ENCODE peak calls at places on chromosomes 11 and 22, in six cellular contexts. T is cardiac muscle cell, A is dorsolateral prefrontal cortex, F is GM13976, E is AG10803, C is ovary. H is an unnamed sample.

GRCh38 chr11:23611726-23612125 is 751.5 kb upstream of the CCDC179 start:
- DNase-seq in E (no peak), F (no peak), C (no peak), T (no peak), A (no peak), H (no peak)

GRCh38 chr11:5452712-5453111 is 3.6 kb downstream of the OR51I2 start:
- DNase-seq in C (no peak), A (no peak), E (no peak), F (no peak), T (no peak), H (no peak)

GRCh38 chr11:83027794-83028193 is 43.9 kb downstream of the RAB30 start:
- DNase-seq in T (no peak), F (no peak), E (no peak), C (no peak), A (no peak), H (no peak)

GRCh38 chr22:33519140-33519973 is 400.9 kb downstream of the LARGE1 start:
- DNase-seq in A (peak), F (peak), E (peak), T (peak), C (peak), H (peak)

GRCh38 chr11:3159296-3160190 is 5.6 kb downstream of the OSBPL5 start:
- DNase-seq in E (no peak), C (peak), A (no peak), T (peak), F (no peak), H (no peak)

GRCh38 chr11:61477734-61478148 is 30.8 kb upstream of the LRRC10B start:
- DNase-seq in F (peak), E (no peak), A (peak), C (peak), T (peak), H (peak)

GRCh38 chr11:33699515-33700424 is 856 bp downstream of the C11orf91 start:
- DNase-seq in C (peak), A (no peak), F (no peak), T (no peak), E (no peak), H (no peak)

GRCh38 chr11:69284081-69284511 is 9.9 kb upstream of the MYEOV start:
- DNase-seq in F (no peak), T (no peak), C (no peak), A (no peak), E (no peak), H (no peak)

GRCh38 chr11:32385998-32386397 is 49.3 kb downstream of the WT1 start:
- DNase-seq in A (no peak), T (peak), F (no peak), C (no peak), E (peak), H (peak)
- TF ChIP-seq CTCF in A (no peak), T (peak), F (no peak), C (no peak), E (peak), H (no peak)

DNA sequence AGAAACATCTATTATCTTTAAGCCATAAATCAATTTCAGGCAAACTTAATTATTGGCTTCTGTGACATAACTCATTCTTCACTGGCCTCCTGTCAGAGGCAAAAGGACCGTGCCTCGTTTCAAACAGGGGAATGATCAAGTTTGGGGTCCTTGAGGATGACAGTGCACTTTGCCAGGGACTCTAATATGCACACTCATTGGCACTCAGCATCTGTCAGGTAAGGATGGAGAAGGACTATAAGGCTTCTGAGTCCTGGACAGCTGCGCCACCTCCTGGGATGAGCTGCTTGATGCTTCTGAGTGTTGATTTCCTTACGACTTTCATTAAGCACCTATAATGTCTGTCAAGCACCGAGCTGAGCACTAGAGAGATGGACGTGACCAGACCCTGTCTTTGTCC is 20.2 kb downstream of the BPIFC start:
- DNase-seq in A (no peak), F (peak), E (no peak), T (no peak), C (no peak), H (peak)
- TF ChIP-seq CTCF in A (no peak), F (peak), E (peak), T (peak), C (no peak), H (no peak)

GRCh38 chr11:119847836-119848235 is 118.8 kb upstream of the NECTIN1 start:
- DNase-seq in E (no peak), T (no peak), C (no peak), F (no peak), A (no peak), H (no peak)
- TF ChIP-seq CTCF in E (no peak), T (no peak), C (no peak), F (no peak), A (no peak), H (no peak)

GRCh38 chr11:13152736-13153541 is 124.7 kb upstream of the BMAL1 start:
- DNase-seq in F (no peak), E (peak), A (no peak), T (peak), C (no peak), H (no peak)
- TF ChIP-seq CTCF in F (no peak), E (peak), A (peak), T (peak), C (no peak), H (no peak)

DNA sequence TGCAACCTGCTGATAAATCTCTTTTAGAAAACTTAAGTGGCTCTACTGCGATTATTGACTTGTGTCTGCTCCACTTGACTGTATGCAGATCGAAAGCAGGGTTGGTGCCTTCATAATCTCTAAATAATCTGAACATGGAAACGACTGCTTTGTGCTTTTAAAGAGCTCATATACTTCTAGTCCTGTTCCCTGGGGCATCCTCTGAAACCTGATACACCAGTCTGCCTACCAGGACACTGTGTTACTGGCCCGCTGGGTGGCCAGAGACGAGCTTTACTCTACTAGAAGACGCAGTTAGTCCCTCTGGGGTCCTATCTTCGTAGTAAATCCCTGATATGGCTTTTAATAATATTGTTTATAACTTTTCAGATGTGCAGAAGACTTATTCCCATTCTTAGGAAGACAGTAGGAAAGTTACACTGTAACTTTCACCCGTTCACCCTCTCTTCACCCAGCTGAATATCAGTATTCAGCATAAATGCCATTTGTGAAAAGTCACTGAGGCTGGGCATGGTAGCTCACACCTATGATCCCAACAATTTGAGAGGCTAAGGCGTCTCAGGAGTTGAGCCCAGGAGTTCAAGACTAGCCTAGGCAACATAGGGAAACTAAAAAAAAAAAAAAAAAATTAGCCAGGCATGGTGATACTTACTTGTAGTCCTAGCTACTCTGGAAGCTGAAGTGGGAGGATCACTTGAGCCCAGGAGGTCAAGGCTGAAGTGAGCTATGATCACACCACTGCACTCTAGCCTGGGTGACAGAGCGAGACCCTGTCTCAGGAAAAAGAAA is 9.0 kb upstream of the HTR3B start:
- DNase-seq in T (peak), E (no peak), F (no peak), C (no peak), A (no peak), H (no peak)
- TF ChIP-seq CTCF in T (no peak), E (no peak), F (no peak), C (no peak), A (no peak), H (no peak)

GRCh38 chr22:37338539-37339246 is 56.4 kb downstream of the CYTH4 start:
- DNase-seq in F (no peak), C (no peak), T (no peak), A (no peak), E (no peak), H (no peak)
- TF ChIP-seq CTCF in F (no peak), C (no peak), T (no peak), A (no peak), E (no peak), H (no peak)

DNA sequence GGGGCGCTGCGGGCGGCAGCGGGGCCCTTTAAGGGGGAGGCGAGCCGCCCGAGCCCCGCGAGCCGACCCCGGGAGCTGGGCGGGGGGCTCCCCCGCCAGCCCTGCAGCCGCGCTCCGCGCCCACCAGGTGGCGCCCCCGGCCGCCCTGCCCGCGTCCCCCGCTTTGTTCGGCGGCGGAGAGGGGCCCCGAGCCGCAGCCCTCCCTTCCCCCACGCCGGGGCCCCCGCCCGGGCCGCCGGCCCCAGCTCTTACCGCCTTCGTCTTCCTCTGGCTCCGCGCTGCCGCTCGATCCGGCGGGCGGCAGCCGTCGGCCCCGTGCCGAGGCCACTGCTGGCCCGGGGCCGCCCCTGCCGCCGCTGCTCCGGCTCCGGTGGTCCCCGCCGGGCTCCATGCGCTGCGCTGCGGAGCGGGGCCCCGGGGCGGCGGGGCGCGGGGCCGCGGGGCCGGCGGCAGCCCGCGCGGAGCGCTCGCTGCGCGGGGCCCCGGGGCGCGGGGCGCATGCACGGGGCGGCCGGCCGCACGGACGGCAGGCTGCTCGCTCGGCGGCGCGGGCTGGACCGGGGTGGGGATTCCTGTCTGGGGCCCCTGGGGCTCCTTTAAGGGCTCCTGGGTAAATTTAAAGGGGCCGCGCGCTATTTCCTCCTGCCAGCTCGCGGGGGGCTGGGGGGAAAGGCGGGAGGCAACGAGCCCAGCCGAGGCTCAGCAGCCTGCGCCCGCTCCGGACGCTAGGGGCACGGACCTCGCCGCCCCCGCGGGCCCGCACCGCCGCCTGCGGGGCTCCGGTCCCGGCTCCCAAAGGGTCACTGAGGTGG is at the start of gene ZFTA:
- DNase-seq in F (peak), A (peak), E (peak), C (peak), T (peak), H (peak)
- TF ChIP-seq CTCF in F (peak), A (no peak), E (peak), C (no peak), T (peak), H (peak)